ENCODE peak calls at places on chromosomes 12 and 14, in nine cellular contexts. O is cardiac muscle cell; L is GM20000; B is HL-60; Q is AG20443; F is anterior cingulate cortex; T is CD4-positive, alpha-beta T cell; N is activated CD8-positive, alpha-beta T cell treated with anti-CD3 and anti-CD28 coated beads, Interleukin-2, amount 10 ng/mL, durations not matched to agents 7 days and 5 days; S is AG09309. H is an unnamed sample.

GRCh38 chr12:53505555-53506449 is 1.5 kb downstream of the NPFF start:
- DNase-seq in O (no peak), L (no peak), B (no peak), Q (no peak), F (no peak), T (no peak), N (no peak), S (no peak), H (no peak)

GRCh38 chr14:70086685-70087379 is 101.9 kb downstream of the SLC8A3 start:
- DNase-seq in O (peak), L (peak), B (peak), Q (peak), F (no peak), T (no peak), N (peak), S (no peak), H (no peak)

GRCh38 chr12:59928416-59928815 is 332.6 kb downstream of the SLC16A7 start:
- DNase-seq in O (no peak), L (no peak), B (no peak), Q (no peak), F (no peak), T (no peak), N (no peak), S (no peak), H (no peak)

GRCh38 chr12:55818140-55818728 is 393 bp downstream of the ORMDL2 start:
- DNase-seq in O (no peak), L (peak), B (no peak), Q (peak), F (no peak), T (no peak), N (no peak), S (no peak), H (no peak)

GRCh38 chr14:104229621-104230041 is 91.2 kb downstream of the KIF26A start:
- DNase-seq in O (no peak), L (no peak), B (no peak), Q (no peak), F (no peak), T (no peak), N (no peak), S (no peak), H (no peak)

GRCh38 chr12:132711169-132711843 is 664 bp downstream of the PGAM5 start:
- DNase-seq in O (no peak), L (peak), B (peak), Q (peak), F (no peak), T (no peak), N (peak), S (no peak), H (no peak)

GRCh38 chr14:103628684-103629502 is at the start of gene KLC1:
- DNase-seq in O (peak), L (peak), B (peak), Q (peak), F (peak), T (peak), N (peak), S (no peak), H (peak)

GRCh38 chr12:51886021-51886710 is 1.7 kb upstream of the ANKRD33 start:
- DNase-seq in O (peak), L (peak), B (peak), Q (peak), F (no peak), T (peak), N (peak), S (peak), H (no peak)

GRCh38 chr12:8687846-8688601 is 9.8 kb upstream of the RIMKLB start:
- DNase-seq in O (peak), L (no peak), B (no peak), Q (peak), F (no peak), T (no peak), N (no peak), S (peak), H (no peak)

GRCh38 chr12:122106891-122107660 is 28.5 kb downstream of the MLXIP start:
- DNase-seq in O (peak), L (no peak), B (no peak), Q (peak), F (no peak), T (no peak), N (no peak), S (peak), H (no peak)

GRCh38 chr12:109739747-109740693 is 26.4 kb downstream of the FAM222A start:
- DNase-seq in O (peak), L (no peak), B (no peak), Q (no peak), F (no peak), T (no peak), N (no peak), S (no peak), H (no peak)

GRCh38 chr12:131117438-131118245 is 163.9 kb downstream of the ADGRD1 start:
- DNase-seq in O (no peak), L (no peak), B (no peak), Q (no peak), F (no peak), T (no peak), N (no peak), S (no peak), H (no peak)

GRCh38 chr12:58066296-58066695 is 124.9 kb downstream of the ATP23 start:
- DNase-seq in O (peak), L (no peak), B (no peak), Q (no peak), F (no peak), T (no peak), N (no peak), S (no peak), H (no peak)

GRCh38 chr14:66295386-66295785 is 190.8 kb upstream of the CCDC196 start:
- DNase-seq in O (no peak), L (no peak), B (no peak), Q (no peak), F (no peak), T (no peak), N (no peak), S (no peak), H (no peak)

GRCh38 chr14:100679707-100680438 is 46.8 kb upstream of the DLK1 start:
- DNase-seq in O (peak), L (no peak), B (no peak), Q (peak), F (no peak), T (no peak), N (no peak), S (peak), H (no peak)

GRCh38 chr12:64452559-64453329 is 824 bp downstream of the TBK1 start:
- DNase-seq in O (peak), L (peak), B (peak), Q (peak), F (no peak), T (no peak), N (no peak), S (peak), H (no peak)

GRCh38 chr12:27820564-27820963 is 40.5 kb upstream of the MANSC4 start:
- DNase-seq in O (no peak), L (no peak), B (no peak), Q (no peak), F (no peak), T (no peak), N (no peak), S (no peak), H (no peak)

GRCh38 chr12:108616941-108617858 is 16.5 kb downstream of the SELPLG start:
- DNase-seq in O (no peak), L (peak), B (peak), Q (no peak), F (no peak), T (peak), N (peak), S (no peak), H (peak)

GRCh38 chr12:51028126-51028810 is 2.1 kb upstream of the SLC11A2 start:
- DNase-seq in O (peak), L (peak), B (peak), Q (peak), F (no peak), T (no peak), N (peak), S (no peak), H (no peak)

GRCh38 chr12:94650143-94651056 is at the start of gene TMCC3:
- DNase-seq in O (peak), L (peak), B (no peak), Q (peak), F (peak), T (no peak), N (peak), S (no peak), H (no peak)

GRCh38 chr14:75318353-75318752 is 39.7 kb downstream of the FOS start:
- DNase-seq in O (no peak), L (no peak), B (no peak), Q (no peak), F (no peak), T (no peak), N (no peak), S (no peak), H (no peak)

GRCh38 chr12:41302979-41303403 is 114.9 kb downstream of the PDZRN4 start:
- DNase-seq in O (no peak), L (no peak), B (no peak), Q (no peak), F (no peak), T (no peak), N (no peak), S (no peak), H (no peak)

GRCh38 chr14:56378046-56378445 is 201.6 kb upstream of the TMEM260 start:
- DNase-seq in O (no peak), L (no peak), B (no peak), Q (no peak), F (no peak), T (no peak), N (no peak), S (no peak), H (no peak)

GRCh38 chr14:78576437-78577166 is 406.4 kb downstream of the NRXN3 start:
- DNase-seq in O (no peak), L (no peak), B (no peak), Q (no peak), F (no peak), T (no peak), N (no peak), S (no peak), H (no peak)

GRCh38 chr14:67746927-67747326 is 45.2 kb downstream of the RDH12 start:
- DNase-seq in O (no peak), L (peak), B (no peak), Q (no peak), F (no peak), T (no peak), N (no peak), S (no peak), H (no peak)

GRCh38 chr12:45244561-45245348 is 28.9 kb downstream of the ANO6 start:
- DNase-seq in O (peak), L (no peak), B (peak), Q (peak), F (no peak), T (no peak), N (no peak), S (peak), H (no peak)

GRCh38 chr14:92719421-92719820 is 29.0 kb downstream of the LGMN start:
- DNase-seq in O (no peak), L (no peak), B (no peak), Q (peak), F (no peak), T (no peak), N (no peak), S (peak), H (no peak)

GRCh38 chr14:53043107-53043704 is 92.4 kb upstream of the FERMT2 start:
- DNase-seq in O (peak), L (no peak), B (no peak), Q (no peak), F (no peak), T (no peak), N (no peak), S (no peak), H (no peak)

GRCh38 chr12:47717443-47718193 is 7.7 kb downstream of the ENDOU start:
- DNase-seq in O (peak), L (peak), B (peak), Q (peak), F (peak), T (peak), N (peak), S (peak), H (no peak)

GRCh38 chr12:836952-837351 is 84.6 kb downstream of the WNK1 start:
- DNase-seq in O (no peak), L (no peak), B (no peak), Q (no peak), F (no peak), T (no peak), N (no peak), S (no peak), H (no peak)

GRCh38 chr12:59403259-59403932 is 192.4 kb upstream of the SLC16A7 start:
- DNase-seq in O (peak), L (peak), B (peak), Q (peak), F (no peak), T (no peak), N (peak), S (peak), H (no peak)

GRCh38 chr14:102573591-102574046 is 18.8 kb upstream of the RCOR1 start:
- DNase-seq in O (no peak), L (peak), B (peak), Q (no peak), F (no peak), T (no peak), N (no peak), S (no peak), H (no peak)

GRCh38 chr12:94767971-94768370 is 117.6 kb upstream of the TMCC3 start:
- DNase-seq in O (peak), L (no peak), B (no peak), Q (no peak), F (no peak), T (no peak), N (no peak), S (no peak), H (no peak)

GRCh38 chr12:117036046-117036445 is 63.2 kb downstream of the TESC start:
- DNase-seq in O (no peak), L (no peak), B (no peak), Q (no peak), F (no peak), T (no peak), N (no peak), S (no peak), H (no peak)